ENCODE peak calls at places on chromosome 18, in five cellular contexts. Q is sigmoid colon, U is ovary, A is transverse colon, R is suprapubic skin. G is an unnamed sample. For H3K9me3 and H3K27me3, the result is how much of the 10 kb centered on the place peaks cover.

GRCh38 chr18:27062802-27063201 is 122.3 kb downstream of the CHST9 start:
- DNase-seq in A (no peak), U (no peak), R (no peak), Q (no peak), G (no peak)

GRCh38 chr18:37529863-37530262 is 35.7 kb downstream of the CELF4 start:
- DNase-seq in U (no peak), A (no peak), Q (no peak), R (no peak), G (no peak)

GRCh38 chr18:48003426-48004349 is 73.2 kb upstream of the SMAD2 start:
- DNase-seq in R (no peak), Q (no peak), U (no peak), A (peak), G (no peak)

GRCh38 chr18:8661754-8662573 is 43.4 kb upstream of the MTCL1 start:
- DNase-seq in R (no peak), U (no peak), Q (no peak), A (peak), G (no peak)

GRCh38 chr18:40529478-40529877 is 1425.6 kb upstream of the PIK3C3 start:
- DNase-seq in A (no peak), R (no peak), U (no peak), Q (no peak), G (no peak)

GRCh38 chr18:29838556-29838955 is 1204.0 kb downstream of the DSC3 start:
- DNase-seq in R (no peak), Q (no peak), A (no peak), U (no peak), G (no peak)

GRCh38 chr18:46868171-46868921 is 49.0 kb downstream of the PIAS2 start:
- DNase-seq in A (no peak), Q (no peak), U (no peak), R (no peak), G (no peak)

GRCh38 chr18:48455555-48456478 is 46.6 kb upstream of the ZBTB7C start:
- DNase-seq in A (peak), Q (no peak), R (no peak), U (no peak), G (no peak)

GRCh38 chr18:50675043-50675442 is 115.2 kb downstream of the MAPK4 start:
- DNase-seq in Q (no peak), U (no peak), A (no peak), R (no peak), G (no peak)

GRCh38 chr18:48891721-48892120 is 59.0 kb downstream of the SMAD7 start:
- DNase-seq in R (no peak), A (no peak), Q (peak), U (no peak), G (no peak)

GRCh38 chr18:8702668-8703067 is 2.7 kb upstream of the MTCL1 start:
- DNase-seq in R (no peak), A (no peak), Q (peak), U (no peak), G (no peak)

GRCh38 chr18:7329036-7329435 is 98.1 kb downstream of the LRRC30 start:
- DNase-seq in Q (no peak), R (no peak), U (no peak), A (no peak), G (no peak)

GRCh38 chr18:25239636-25240468 is 112.1 kb downstream of the ZNF521 start:
- DNase-seq in U (no peak), Q (no peak), R (no peak), A (no peak), G (no peak)

GRCh38 chr18:1036926-1037325 is 132.3 kb downstream of the ADCYAP1 start:
- DNase-seq in Q (no peak), U (no peak), R (no peak), A (no peak), G (no peak)

DNA sequence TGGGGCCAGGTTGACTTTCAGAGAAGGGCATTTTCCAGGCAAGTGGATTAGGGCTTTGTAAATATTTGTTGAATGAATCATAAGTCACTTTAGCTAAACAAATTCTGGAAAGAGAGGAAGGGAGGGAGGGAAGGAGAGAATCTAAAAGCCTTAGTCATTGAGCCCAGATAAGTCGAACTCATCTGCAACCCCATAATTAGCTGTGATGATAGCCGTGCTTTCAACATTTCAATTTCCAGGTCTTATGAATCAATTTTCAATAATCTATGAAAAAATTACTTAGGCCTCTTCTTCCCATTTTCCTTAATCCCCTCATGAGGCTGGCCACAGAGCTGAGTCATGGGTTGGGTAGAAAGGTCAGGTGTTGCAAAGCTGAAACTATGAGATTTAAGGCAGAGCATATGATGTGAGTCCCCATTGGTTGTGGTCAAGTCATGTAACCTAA is 111.9 kb upstream of the MAPRE2 start:
- DNase-seq in Q (no peak), R (no peak), U (no peak), A (no peak), G (no peak)
- TF ChIP-seq EP300 in Q (no peak), R (no peak), U (no peak), A (no peak), G (no peak)

GRCh38 chr18:71673498-71673897 is 870.6 kb downstream of the CBLN2 start:
- DNase-seq in U (no peak), A (no peak), Q (no peak), R (no peak), G (no peak)
- H3K9me3 ChIP-seq in U (under half), A (under half), Q (under half), R (under half), G (under half)

GRCh38 chr18:74342416-74343043 is 26.9 kb downstream of the C18orf63 start:
- DNase-seq in A (peak), U (no peak), R (no peak), Q (no peak), G (no peak)

GRCh38 chr18:74336656-74337055 is 21.0 kb downstream of the C18orf63 start:
- DNase-seq in A (no peak), U (no peak), R (no peak), Q (no peak), G (no peak)

GRCh38 chr18:74334242-74334893 is 18.7 kb downstream of the C18orf63 start:
- DNase-seq in Q (no peak), A (no peak), R (no peak), U (no peak), G (no peak)

GRCh38 chr18:74337155-74337911 is 21.7 kb downstream of the C18orf63 start:
- DNase-seq in U (no peak), R (no peak), Q (no peak), A (no peak), G (no peak)

GRCh38 chr18:74337912-74338309 is 22.3 kb downstream of the C18orf63 start:
- DNase-seq in A (no peak), U (no peak), Q (no peak), R (no peak), G (no peak)
- H3K27me3 ChIP-seq in A (under half), U (under half), Q (under half), R (under half), G (under half)

DNA sequence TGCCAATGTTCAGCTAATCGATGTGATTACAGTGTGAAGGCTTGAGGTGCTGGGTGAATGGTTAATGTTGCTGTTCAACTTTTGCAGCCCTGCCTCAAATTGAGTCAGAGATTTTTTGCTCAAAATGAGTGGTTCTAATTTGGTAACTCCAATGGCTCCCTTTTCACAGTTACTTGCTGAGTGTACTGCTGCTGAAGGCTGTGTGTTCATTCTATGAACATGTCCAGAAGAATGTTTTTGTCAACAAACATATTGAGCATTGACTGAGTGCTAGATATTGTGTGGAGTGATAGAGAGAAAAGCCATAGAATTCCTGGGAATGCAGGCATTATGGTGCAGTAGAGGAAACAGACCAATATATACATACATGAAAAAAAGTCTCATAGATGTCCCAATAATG is 39.0 kb upstream of the TCF4 start:
- DNase-seq in R (no peak), U (no peak), A (no peak), Q (no peak), G (no peak)
- TF ChIP-seq EP300 in R (no peak), U (no peak), A (no peak), Q (no peak), G (no peak)

GRCh38 chr18:64276736-64277135 is 127.8 kb upstream of the LINC00305 start:
- DNase-seq in Q (no peak), A (no peak), U (no peak), R (no peak), G (no peak)
- H3K9me3 ChIP-seq in Q (under half), A (under half), U (under half), R (under half), G (under half)

GRCh38 chr18:79963658-79964329 is 649 bp upstream of the HSBP1L1 start:
- DNase-seq in R (no peak), Q (no peak), U (no peak), A (no peak), G (no peak)

GRCh38 chr18:79964330-79965118 is at the start of gene HSBP1L1:
- DNase-seq in Q (peak), U (peak), A (peak), R (no peak), G (no peak)

GRCh38 chr18:79962311-79962710 is 2.1 kb upstream of the HSBP1L1 start:
- DNase-seq in R (no peak), Q (peak), A (no peak), U (no peak), G (no peak)

GRCh38 chr18:79961527-79962291 is 2.7 kb upstream of the HSBP1L1 start:
- DNase-seq in R (no peak), A (no peak), U (no peak), Q (no peak), G (no peak)

GRCh38 chr18:79962835-79963657 is 1.4 kb upstream of the HSBP1L1 start:
- DNase-seq in Q (peak), R (no peak), U (no peak), A (no peak), G (no peak)
- H3K27me3 ChIP-seq in Q (under half), R (under half), U (under half), A (under half), G (under half)

GRCh38 chr18:55003695-55004094 is 44.4 kb upstream of the CCDC68 start:
- DNase-seq in A (no peak), U (no peak), R (no peak), Q (no peak), G (no peak)

GRCh38 chr18:54999016-54999415 is 39.8 kb upstream of the CCDC68 start:
- DNase-seq in R (no peak), U (no peak), A (no peak), Q (no peak), G (no peak)

GRCh38 chr18:55002261-55002660 is 43.0 kb upstream of the CCDC68 start:
- DNase-seq in A (no peak), U (no peak), R (no peak), Q (no peak), G (no peak)

GRCh38 chr18:55001625-55002024 is 42.4 kb upstream of the CCDC68 start:
- DNase-seq in R (no peak), A (no peak), U (no peak), Q (no peak), G (no peak)

DNA sequence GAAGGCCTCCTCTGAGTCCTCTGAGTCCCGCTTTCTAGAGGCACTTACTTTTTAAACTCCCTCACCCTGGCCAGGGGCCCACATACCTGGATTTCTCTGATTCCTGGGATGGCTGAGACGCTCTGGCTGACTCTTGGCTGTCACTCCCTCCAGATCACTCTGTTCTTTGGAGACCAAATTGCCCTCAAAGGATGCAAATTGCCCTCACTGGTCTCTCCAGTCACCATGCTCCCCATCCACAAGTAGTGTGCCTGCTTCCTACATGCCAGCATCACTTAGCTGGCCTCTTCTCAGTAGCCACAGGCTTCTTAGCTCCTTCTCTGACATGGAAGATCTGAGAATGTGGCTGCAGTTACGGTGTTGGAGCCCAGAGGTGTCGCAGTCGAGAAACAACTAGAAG is 41.3 kb upstream of the CCDC68 start:
- DNase-seq in Q (no peak), A (no peak), R (no peak), U (no peak), G (no peak)
- TF ChIP-seq EP300 in Q (no peak), A (no peak), R (no peak), U (no peak), G (no peak)